ENCODE peak calls at places on chromosome 19, in five cellular contexts. K, W, V, X and Z are unnamed samples.
A peak's percentile ranks its signal among the peaks of the same experiment; 100 is the strongest.

GRCh38 chr19:16380314-16380695 is 55.7 kb downstream of the KLF2 start:
- DNase-seq in V (no peak), K (no peak), X (no peak), W (no peak), Z (peak; percentile 25)

GRCh38 chr19:21463449-21464105 is 41.8 kb upstream of the ZNF429 start:
- DNase-seq in V (no peak), X (peak; percentile 41), W (no peak), K (peak; percentile 71), Z (no peak)

GRCh38 chr19:35404879-35405622 is 34.2 kb downstream of the GPR42 start:
- DNase-seq in K (peak; percentile 39), V (peak; percentile 92), X (peak; percentile 37), W (no peak), Z (no peak)

GRCh38 chr19:33721735-33722297 is 74.9 kb upstream of the KCTD15 start:
- DNase-seq in K (no peak), W (no peak), X (no peak), V (no peak), Z (no peak)

GRCh38 chr19:55447421-55448174 is 4.5 kb upstream of the SHISA7 start:
- DNase-seq in X (no peak), V (peak; percentile 15), W (no peak), K (no peak), Z (no peak)

GRCh38 chr19:51127755-51128154 is 3.0 kb downstream of the SIGLEC9 start:
- DNase-seq in V (peak; percentile 47), K (no peak), W (no peak), X (no peak), Z (peak; percentile 79)

GRCh38 chr19:21610341-21610740 is 104.9 kb downstream of the ZNF429 start:
- DNase-seq in X (no peak), W (no peak), K (no peak), V (no peak), Z (no peak)

GRCh38 chr19:14091086-14091884 is 734 bp upstream of the SAMD1 start:
- DNase-seq in V (peak; percentile 64), X (no peak), K (no peak), W (no peak), Z (no peak)

GRCh38 chr19:11237321-11237720 is 2.1 kb upstream of the ANGPTL8 start:
- DNase-seq in X (no peak), W (no peak), V (no peak), K (no peak), Z (no peak)

GRCh38 chr19:32662186-32662585 is 12.8 kb downstream of the ANKRD27 start:
- DNase-seq in W (no peak), K (no peak), X (no peak), V (peak; percentile 58), Z (no peak)

GRCh38 chr19:45276284-45276687 is 25.2 kb downstream of the MARK4 start:
- DNase-seq in W (no peak), V (peak; percentile 29), K (peak; percentile 42), X (no peak), Z (no peak)

GRCh38 chr19:46718157-46718933 is 1.4 kb upstream of the PRKD2 start:
- DNase-seq in K (no peak), W (no peak), X (peak; percentile 45), V (no peak), Z (no peak)

GRCh38 chr19:46717034-46717715 is at the start of gene PRKD2:
- DNase-seq in X (peak; percentile 93), K (peak; percentile 94), V (peak; percentile 68), W (no peak), Z (peak; percentile 96)

GRCh38 chr19:46716672-46717033 is 261 bp downstream of the PRKD2 start:
- DNase-seq in W (no peak), X (no peak), K (no peak), V (no peak), Z (no peak)

GRCh38 chr19:46718934-46719551 is 2.1 kb upstream of the PRKD2 start:
- DNase-seq in K (no peak), W (no peak), X (no peak), V (no peak), Z (no peak)

DNA sequence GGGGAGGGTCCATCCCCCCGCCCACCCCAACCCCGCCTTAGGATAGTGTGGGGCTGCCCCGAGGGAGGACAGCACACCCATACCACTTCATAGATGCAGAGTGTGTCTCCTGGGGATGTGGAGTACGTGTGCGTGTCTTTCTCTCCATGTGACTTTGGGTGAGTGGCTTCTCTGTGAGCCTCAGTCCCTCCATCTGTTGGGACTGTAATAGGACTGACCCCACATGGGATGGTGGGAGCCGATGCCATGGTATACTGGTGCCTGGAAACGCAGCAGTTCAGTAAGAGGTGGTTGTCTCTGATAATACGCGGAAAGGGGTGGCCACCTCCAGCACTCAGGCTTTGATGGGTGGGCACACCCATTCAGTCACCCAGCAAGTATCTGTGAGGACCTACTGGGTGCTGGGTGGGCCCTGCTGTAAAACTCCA is 816 bp upstream of the PRKD2 start:
- DNase-seq in K (no peak), X (no peak), V (no peak), W (no peak), Z (peak; percentile 64)
- TF ChIP-seq POLR2A in K (no peak), X (no peak), V (no peak), W (no peak), Z (no peak)

GRCh38 chr19:46489445-46490272 is 6.0 kb downstream of the PNMA8B start:
- DNase-seq in V (peak; percentile 62), W (no peak), K (peak; percentile 71), X (peak; percentile 50), Z (peak; percentile 79)
- H3K4me3 ChIP-seq in V (no peak overlapping the region), W (peak overlapping the region; percentile 6), K (no peak overlapping the region), X (no peak overlapping the region), Z (no peak overlapping the region)

DNA sequence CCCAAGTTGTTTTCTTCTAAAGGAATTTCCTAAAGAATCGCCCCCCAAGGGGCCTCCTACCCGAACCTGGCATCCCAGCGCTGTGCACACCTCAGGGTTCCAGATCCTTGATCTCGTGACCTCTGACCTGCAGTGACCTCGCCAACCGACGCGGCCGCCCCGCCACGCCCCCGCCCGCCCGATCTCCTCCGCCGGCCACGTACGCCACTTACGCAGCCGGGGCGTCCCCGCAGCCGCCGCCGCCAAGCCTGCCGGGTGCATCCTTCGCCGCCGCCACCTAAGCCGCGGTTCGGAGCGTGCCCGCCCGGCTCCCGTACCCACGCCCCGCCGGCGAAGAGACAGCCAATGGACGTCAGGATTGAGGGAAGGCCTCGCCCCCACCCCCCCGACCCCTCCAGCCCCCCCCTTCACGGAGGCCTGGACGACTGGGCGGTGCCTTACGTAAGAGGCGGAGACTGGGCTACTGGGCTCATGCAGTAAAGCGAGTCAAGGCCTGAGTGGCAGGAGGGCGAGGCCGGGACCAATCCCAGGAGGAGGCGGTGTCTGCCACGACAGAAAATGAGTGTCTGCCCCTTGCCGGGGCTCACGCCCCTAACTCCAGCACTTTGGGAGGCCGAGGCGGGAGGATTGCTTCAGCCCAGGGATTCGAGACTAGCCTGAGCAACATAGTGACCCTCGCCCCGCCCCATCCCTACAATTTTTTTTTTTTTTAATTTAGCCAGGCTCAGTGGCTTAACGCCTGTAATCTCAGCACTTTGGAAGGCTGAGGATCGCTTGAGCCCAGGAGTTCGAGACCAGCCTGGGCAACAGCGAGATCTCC is at the start of gene YIF1B:
- DNase-seq in W (peak; percentile 99), K (peak; percentile 96), X (peak; percentile 96), V (peak; percentile 96), Z (peak; percentile 99)
- TF ChIP-seq POLR2A in W (no peak), K (no peak), X (no peak), V (no peak), Z (peak; percentile 21)

DNA sequence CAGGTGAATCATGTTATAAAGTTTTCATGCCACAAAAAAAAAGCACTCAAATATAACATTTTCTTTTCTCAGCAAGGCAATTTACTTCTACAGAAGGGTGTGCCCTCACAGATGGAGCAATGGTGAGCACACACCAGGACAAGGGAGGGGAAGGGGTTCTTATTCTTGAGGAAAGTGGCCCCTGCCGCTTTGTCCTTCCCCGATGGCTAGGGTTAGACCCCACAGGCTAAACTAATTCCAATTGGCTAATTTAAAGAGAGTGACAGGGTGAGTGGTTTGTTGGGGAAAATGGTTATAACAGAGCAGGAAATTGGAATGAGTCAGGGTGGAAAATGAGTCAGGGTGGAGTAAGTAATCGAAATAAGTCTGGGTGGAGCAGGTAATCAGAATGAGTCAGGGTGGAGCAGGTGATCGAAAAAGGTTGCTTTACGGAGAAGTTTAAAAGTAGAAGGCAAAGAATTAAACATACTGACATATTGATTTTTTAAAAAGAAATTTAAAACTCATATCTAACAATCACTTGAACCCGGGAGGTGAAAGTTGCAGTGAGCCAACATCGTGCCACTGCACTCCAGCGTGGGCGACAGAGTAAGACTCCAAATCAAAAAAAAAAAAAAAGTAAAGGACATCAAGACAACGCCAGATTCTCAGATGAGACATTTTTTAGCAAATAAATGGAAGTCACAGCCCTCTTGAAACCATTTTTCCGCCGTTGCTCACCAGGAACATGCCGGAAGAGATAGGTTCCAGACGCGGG is 810 bp downstream of the ZNF562 start:
- DNase-seq in V (peak; percentile 5), X (no peak), K (no peak), W (no peak), Z (no peak)
- H3K4me3 ChIP-seq in V (peak overlapping the region; percentile 81), X (peak overlapping the region; percentile 55), K (peak overlapping the region; percentile 60), W (peak overlapping the region; percentile 72), Z (peak overlapping the region; percentile 65)